ENCODE peak calls at places on chromosomes 2 and 18, in five cellular contexts. L, Q, M, O and H are unnamed samples.

GRCh38 chr2:233385489-233386044 is 31.3 kb downstream of the DGKD start:
- DNase-seq in Q (no peak), L (no peak), M (no peak), O (no peak), H (no peak)

GRCh38 chr2:122191331-122191730 is 435.9 kb downstream of the TSN start:
- DNase-seq in Q (peak), O (no peak), L (peak), M (no peak), H (peak)

GRCh38 chr2:55718165-55719008 is 24.7 kb upstream of the PNPT1 start:
- DNase-seq in M (peak), L (peak), Q (peak), O (no peak), H (peak)

GRCh38 chr18:8795586-8795985 is 90.2 kb downstream of the MTCL1 start:
- DNase-seq in O (no peak), L (peak), Q (no peak), M (peak), H (no peak)

GRCh38 chr2:204353823-204354222 is 191.5 kb upstream of the PARD3B start:
- DNase-seq in Q (no peak), M (no peak), L (no peak), O (no peak), H (peak)

GRCh38 chr2:6694555-6694954 is 171.2 kb downstream of the CMPK2 start:
- DNase-seq in O (no peak), L (no peak), Q (no peak), M (no peak), H (no peak)

GRCh38 chr2:201260302-201260800 is at the start of gene CASP8:
- DNase-seq in Q (no peak), O (no peak), L (peak), M (no peak), H (no peak)

GRCh38 chr18:36382151-36382550 is 84.6 kb downstream of the FHOD3 start:
- DNase-seq in O (no peak), L (no peak), M (no peak), Q (no peak), H (no peak)

GRCh38 chr2:229996320-229996719 is 72.4 kb downstream of the SLC16A14 start:
- DNase-seq in O (no peak), L (no peak), Q (no peak), M (no peak), H (peak)

GRCh38 chr2:208134928-208135586 is 5.4 kb upstream of the CRYGC start:
- DNase-seq in M (no peak), O (no peak), L (no peak), Q (no peak), H (no peak)

GRCh38 chr2:84963692-84964405 is 7.1 kb upstream of the KCMF1 start:
- DNase-seq in L (no peak), M (no peak), O (no peak), Q (no peak), H (peak)

GRCh38 chr2:168666339-168666738 is 136.1 kb upstream of the NOSTRIN start:
- DNase-seq in O (no peak), Q (no peak), M (no peak), L (no peak), H (no peak)

GRCh38 chr18:21444465-21445023 is 156.0 kb downstream of the ESCO1 start:
- DNase-seq in O (no peak), Q (peak), M (peak), L (peak), H (peak)

GRCh38 chr2:189579585-189579984 is 1.0 kb downstream of the SLC40A1 start:
- DNase-seq in M (peak), Q (no peak), O (no peak), L (no peak), H (peak)

GRCh38 chr2:240956161-240956934 is 42.1 kb upstream of the SNED1 start:
- DNase-seq in M (no peak), Q (no peak), L (peak), O (peak), H (peak)

GRCh38 chr2:100184055-100184737 is 41.8 kb upstream of the AFF3 start:
- DNase-seq in Q (no peak), M (no peak), O (no peak), L (no peak), H (no peak)

GRCh38 chr18:23179416-23179815 is 44.1 kb downstream of the CABLES1 start:
- DNase-seq in M (no peak), Q (no peak), L (peak), O (no peak), H (no peak)

GRCh38 chr2:169173876-169174275 is 104.5 kb downstream of the DHRS9 start:
- DNase-seq in M (no peak), L (no peak), Q (no peak), O (no peak), H (no peak)

GRCh38 chr2:148255929-148256328 is 235.0 kb downstream of the MBD5 start:
- DNase-seq in O (no peak), Q (no peak), M (no peak), L (no peak), H (no peak)

GRCh38 chr2:108988796-108989713 is at the start of gene EDAR:
- DNase-seq in Q (peak), O (no peak), M (peak), L (peak), H (peak)

GRCh38 chr2:73886357-73886756 is 6.5 kb upstream of the ACTG2 start:
- DNase-seq in O (no peak), M (no peak), Q (no peak), L (no peak), H (no peak)

GRCh38 chr2:8247905-8248622 is 433.8 kb upstream of the ID2 start:
- DNase-seq in M (no peak), O (no peak), L (peak), Q (no peak), H (peak)

GRCh38 chr2:105404736-105405135 is 5.9 kb upstream of the FHL2 start:
- DNase-seq in L (no peak), Q (no peak), O (no peak), M (peak), H (no peak)

GRCh38 chr2:227499971-227500630 is 28.1 kb downstream of the AGFG1 start:
- DNase-seq in L (no peak), M (no peak), Q (no peak), O (no peak), H (no peak)

GRCh38 chr2:173126819-173127218 is 51.2 kb downstream of the MAP3K20 start:
- DNase-seq in O (no peak), Q (no peak), M (no peak), L (no peak), H (no peak)

GRCh38 chr2:176177580-176178270 is 10.7 kb upstream of the HOXD1 start:
- DNase-seq in L (peak), Q (no peak), M (peak), O (peak), H (no peak)

GRCh38 chr2:225465827-225466226 is 66.3 kb downstream of the NYAP2 start:
- DNase-seq in O (no peak), M (no peak), L (peak), Q (no peak), H (no peak)

GRCh38 chr2:26305575-26305974 is 40.4 kb upstream of the SELENOI start:
- DNase-seq in O (no peak), Q (no peak), L (no peak), M (no peak), H (no peak)

GRCh38 chr18:48777026-48777736 is 173.6 kb downstream of the SMAD7 start:
- DNase-seq in L (peak), M (peak), Q (peak), O (peak), H (peak)

GRCh38 chr2:234548720-234549420 is 52.0 kb upstream of the ARL4C start:
- DNase-seq in L (peak), M (no peak), O (no peak), Q (no peak), H (no peak)

GRCh38 chr2:225165052-225165451 is 122.8 kb upstream of the DOCK10 start:
- DNase-seq in Q (no peak), L (no peak), O (no peak), M (no peak), H (peak)

GRCh38 chr2:31992025-31992566 is 18.7 kb downstream of the MEMO1 start:
- DNase-seq in L (no peak), M (no peak), O (no peak), Q (no peak), H (no peak)

GRCh38 chr18:3062798-3063563 is 50.0 kb upstream of the LPIN2 start:
- DNase-seq in L (peak), M (peak), O (peak), Q (peak), H (peak)

GRCh38 chr2:132670961-132671781 is 1.2 kb upstream of the LYPD1 start:
- DNase-seq in L (peak), Q (peak), M (peak), O (no peak), H (peak)

GRCh38 chr2:191610749-191611148 is 67.2 kb upstream of the NABP1 start:
- DNase-seq in O (no peak), M (no peak), L (no peak), Q (no peak), H (no peak)

GRCh38 chr2:191614759-191615158 is 63.2 kb upstream of the NABP1 start:
- DNase-seq in O (no peak), L (no peak), M (no peak), Q (no peak), H (no peak)

GRCh38 chr2:191607101-191607500 is 70.8 kb upstream of the NABP1 start:
- DNase-seq in Q (no peak), O (no peak), L (no peak), M (no peak), H (no peak)

GRCh38 chr2:191612496-191612895 is 65.4 kb upstream of the NABP1 start:
- DNase-seq in M (peak), L (no peak), O (no peak), Q (no peak), H (peak)

GRCh38 chr2:191611614-191612013 is 66.3 kb upstream of the NABP1 start:
- DNase-seq in L (no peak), M (no peak), Q (no peak), O (no peak), H (no peak)
- H3K9ac ChIP-seq in L (no peak), M (no peak), Q (no peak), O (no peak), H (no peak)

GRCh38 chr18:79272916-79273315 is 122.8 kb upstream of the NFATC1 start:
- DNase-seq in L (no peak), O (no peak), Q (no peak), M (peak), H (no peak)

GRCh38 chr18:79275461-79275860 is 120.3 kb upstream of the NFATC1 start:
- DNase-seq in M (no peak), Q (no peak), L (peak), O (no peak), H (peak)

GRCh38 chr18:79278896-79279295 is 116.8 kb upstream of the NFATC1 start:
- DNase-seq in M (no peak), Q (no peak), L (peak), O (no peak), H (no peak)

GRCh38 chr18:79275992-79276391 is 119.7 kb upstream of the NFATC1 start:
- DNase-seq in Q (no peak), L (no peak), M (no peak), O (no peak), H (peak)

DNA sequence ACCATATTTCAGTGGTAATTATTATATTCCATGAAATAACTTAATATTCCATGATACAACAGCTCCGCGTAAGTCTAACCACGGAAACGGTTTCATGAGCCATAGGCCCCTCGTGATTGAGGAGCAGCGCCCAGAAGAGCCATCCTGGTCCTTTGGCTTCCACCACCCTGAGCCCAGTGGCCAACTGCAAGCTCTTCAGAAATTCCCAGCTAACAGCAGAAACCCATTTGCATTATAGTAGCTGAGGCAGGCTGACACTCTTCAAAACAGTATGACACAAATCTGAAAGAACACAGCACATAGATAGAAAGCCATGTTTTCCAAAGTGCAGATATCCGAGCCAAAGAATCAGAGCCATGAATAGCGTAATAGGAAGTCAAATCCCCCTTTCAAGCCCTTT is 120.9 kb upstream of the NFATC1 start:
- DNase-seq in O (no peak), Q (no peak), M (no peak), L (peak), H (no peak)
- H3K9ac ChIP-seq in O (no peak), Q (no peak), M (no peak), L (no peak), H (no peak)

DNA sequence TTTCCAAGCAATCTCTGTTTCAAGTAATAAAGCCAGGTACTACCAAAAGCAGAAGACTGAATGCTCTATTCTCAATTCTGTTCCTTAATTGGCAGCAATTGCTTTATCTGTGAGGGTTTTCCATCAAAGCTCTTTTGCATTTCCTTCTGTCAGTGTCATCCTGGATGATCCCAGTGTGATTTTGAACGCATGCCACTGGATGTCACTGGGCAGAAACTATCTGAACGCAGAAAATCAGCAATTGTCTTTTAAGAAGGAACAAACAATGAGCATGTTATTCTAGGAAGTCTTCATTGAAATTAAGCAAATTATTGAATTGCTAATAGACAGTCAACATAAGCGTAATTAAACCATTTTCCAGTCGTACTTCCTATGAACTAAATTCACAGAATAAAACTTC is 259.0 kb upstream of the REG3G start:
- DNase-seq in L (no peak), M (no peak), Q (no peak), O (no peak), H (no peak)
- H3K9ac ChIP-seq in L (no peak), M (no peak), Q (no peak), O (no peak), H (no peak)

GRCh38 chr2:134276381-134277172 is 22.7 kb downstream of the MGAT5 start:
- DNase-seq in M (no peak), L (no peak), O (no peak), Q (no peak), H (peak)
- H3K9ac ChIP-seq in M (no peak), L (no peak), O (no peak), Q (no peak), H (no peak)

GRCh38 chr2:47485751-47486300 is 82.9 kb downstream of the MSH2 start:
- DNase-seq in L (no peak), O (no peak), Q (no peak), M (no peak), H (peak)
- H3K9ac ChIP-seq in L (no peak), O (no peak), Q (no peak), M (no peak), H (no peak)

GRCh38 chr2:96176661-96177060 is 31.4 kb upstream of the DUSP2 start:
- DNase-seq in O (no peak), M (peak), Q (no peak), L (no peak), H (no peak)
- H3K9ac ChIP-seq in O (no peak), M (no peak), Q (no peak), L (no peak), H (no peak)

GRCh38 chr18:53478155-53478554 is 746.3 kb downstream of the MBD2 start:
- DNase-seq in Q (no peak), O (no peak), L (no peak), M (no peak), H (peak)
- H3K9ac ChIP-seq in Q (no peak), O (no peak), L (no peak), M (no peak), H (no peak)

DNA sequence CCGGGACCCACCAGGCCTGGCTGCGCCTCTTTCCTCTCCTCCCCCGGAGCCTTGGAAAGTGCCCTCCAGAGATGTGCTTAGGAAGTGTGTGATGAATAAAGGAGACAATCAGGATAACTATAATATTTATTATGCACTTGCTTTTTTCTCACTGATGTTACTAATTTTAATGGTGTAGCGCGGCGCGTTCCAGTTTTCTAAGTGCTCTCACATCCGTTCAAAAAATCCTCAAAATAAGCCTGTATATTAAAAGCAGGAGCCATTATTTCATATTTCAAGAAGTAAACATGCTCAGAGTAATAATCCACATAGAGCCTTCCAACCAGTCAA is 929 bp upstream of the MPPE1 start:
- DNase-seq in Q (no peak), O (no peak), L (no peak), M (no peak), H (no peak)
- H3K9ac ChIP-seq in Q (peak), O (peak), L (peak), M (peak), H (peak)